ENCODE peak calls at places on chromosomes 16 and 17, in four cellular contexts. D is Peyer's patch; E is naive thymus-derived CD4-positive, alpha-beta T cell; U is neural progenitor cell. J is an unnamed sample.

GRCh38 chr17:65556014-65556909 is 5.2 kb downstream of the AXIN2 start:
- DNase-seq in U (peak; percentile 90), E (peak; percentile 88), D (peak; percentile 93), J (peak; percentile 80)

GRCh38 chr16:58459344-58460218 is 40.4 kb upstream of the NDRG4 start:
- DNase-seq in U (no peak), D (no peak), E (peak; percentile 69), J (no peak)

GRCh38 chr17:73357318-73357717 is 45.5 kb upstream of the CDC42EP4 start:
- DNase-seq in E (no peak), U (no peak), D (no peak), J (peak; percentile 41)

GRCh38 chr16:4866586-4866985 is 19.3 kb downstream of the UBN1 start:
- DNase-seq in U (no peak), D (peak; percentile 42), E (no peak), J (no peak)

GRCh38 chr17:61837175-61838051 is 25.9 kb downstream of the BRIP1 start:
- DNase-seq in U (peak; percentile 74), E (peak; percentile 31), D (peak; percentile 77), J (peak; percentile 24)

GRCh38 chr16:68265078-68265925 is 976 bp downstream of the SLC7A6 start:
- DNase-seq in E (peak; percentile 53), U (peak; percentile 50), D (peak; percentile 78), J (peak; percentile 39)

GRCh38 chr17:65485388-65486299 is 75.8 kb downstream of the AXIN2 start:
- DNase-seq in U (no peak), E (no peak), D (no peak), J (no peak)

GRCh38 chr17:42428141-42428944 is 5.3 kb upstream of the CAVIN1 start:
- DNase-seq in U (peak; percentile 83), E (no peak), D (peak; percentile 77), J (peak; percentile 54)

GRCh38 chr16:8852534-8852933 is 16.3 kb downstream of the CARHSP1 start:
- DNase-seq in D (no peak), U (no peak), E (no peak), J (no peak)

GRCh38 chr17:51372345-51373004 is 112.1 kb downstream of the UTP18 start:
- DNase-seq in U (peak; percentile 19), E (no peak), D (peak; percentile 55), J (no peak)

GRCh38 chr16:55044366-55044975 is 113.8 kb downstream of the IRX5 start:
- DNase-seq in D (no peak), U (no peak), E (no peak), J (no peak)

GRCh38 chr16:79089735-79090284 is 510.7 kb downstream of the MAF start:
- DNase-seq in E (peak; percentile 67), D (peak; percentile 63), U (no peak), J (no peak)

GRCh38 chr16:57266531-57267268 is 17.8 kb downstream of the PLLP start:
- DNase-seq in E (no peak), U (no peak), D (no peak), J (no peak)

DNA sequence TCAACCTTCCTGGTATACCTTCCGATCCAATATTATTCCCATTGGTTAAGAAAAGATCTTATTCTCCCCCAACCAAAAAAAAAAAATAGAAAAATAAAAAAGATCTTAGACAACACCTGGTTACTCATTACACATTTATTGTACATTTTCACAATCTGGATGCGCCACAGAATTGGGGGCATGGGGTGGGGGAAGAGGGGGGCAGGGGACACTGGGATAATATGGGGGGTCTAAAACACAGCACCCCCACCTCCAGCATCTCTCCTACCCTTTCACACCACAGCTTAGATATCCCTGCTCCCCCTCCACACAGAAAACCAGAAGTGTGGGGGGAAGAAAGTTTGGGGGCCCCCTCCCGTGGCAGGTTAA is 3.7 kb downstream of the VAMP2 start:
- DNase-seq in E (no peak), U (no peak), D (no peak), J (no peak)
- H3K4me1 ChIP-seq in E (peaks cover 65% of the 10 kb centered on the region), U (peaks cover 28% of the 10 kb centered on the region), D (peaks cover 5% of the 10 kb centered on the region), J (peaks cover 85% of the 10 kb centered on the region)

GRCh38 chr17:57874434-57875108 is 24.7 kb upstream of the MRPS23 start:
- DNase-seq in U (peak; percentile 88), E (no peak), D (peak; percentile 61), J (peak; percentile 90)
- H3K36me3 ChIP-seq in U (no peaks in the 10 kb centered on the region), E (no peaks in the 10 kb centered on the region), D (no peaks in the 10 kb centered on the region), J (peaks cover under 1% of the 10 kb centered on the region)

GRCh38 chr16:50408001-50408400 is 39.2 kb upstream of the BRD7 start:
- DNase-seq in U (no peak), E (no peak), D (no peak), J (no peak)
- H3K27ac ChIP-seq in U (no peak overlapping the region), E (no peak overlapping the region), D (no peak overlapping the region), J (no peak overlapping the region)

GRCh38 chr17:18320301-18320700 is 5.2 kb downstream of the SMCR8 start:
- DNase-seq in E (no peak), U (no peak), D (no peak), J (no peak)
- H3K4me1 ChIP-seq in E (peaks cover 49% of the 10 kb centered on the region), U (peaks cover 6% of the 10 kb centered on the region), D (no peaks in the 10 kb centered on the region), J (peaks cover 53% of the 10 kb centered on the region)

GRCh38 chr17:34980353-34980680 is at the start of gene LIG3:
- DNase-seq in D (peak; percentile 97), U (peak; percentile 96), E (peak; percentile 95), J (peak; percentile 93)

GRCh38 chr17:34974179-34974578 is 6.1 kb upstream of the LIG3 start:
- DNase-seq in E (no peak), U (no peak), D (no peak), J (no peak)

GRCh38 chr17:34979650-34980352 is 511 bp upstream of the LIG3 start:
- DNase-seq in U (peak; percentile 18), E (no peak), D (no peak), J (no peak)

GRCh38 chr17:34979153-34979552 is 1.2 kb upstream of the LIG3 start:
- DNase-seq in D (no peak), E (no peak), U (no peak), J (no peak)

DNA sequence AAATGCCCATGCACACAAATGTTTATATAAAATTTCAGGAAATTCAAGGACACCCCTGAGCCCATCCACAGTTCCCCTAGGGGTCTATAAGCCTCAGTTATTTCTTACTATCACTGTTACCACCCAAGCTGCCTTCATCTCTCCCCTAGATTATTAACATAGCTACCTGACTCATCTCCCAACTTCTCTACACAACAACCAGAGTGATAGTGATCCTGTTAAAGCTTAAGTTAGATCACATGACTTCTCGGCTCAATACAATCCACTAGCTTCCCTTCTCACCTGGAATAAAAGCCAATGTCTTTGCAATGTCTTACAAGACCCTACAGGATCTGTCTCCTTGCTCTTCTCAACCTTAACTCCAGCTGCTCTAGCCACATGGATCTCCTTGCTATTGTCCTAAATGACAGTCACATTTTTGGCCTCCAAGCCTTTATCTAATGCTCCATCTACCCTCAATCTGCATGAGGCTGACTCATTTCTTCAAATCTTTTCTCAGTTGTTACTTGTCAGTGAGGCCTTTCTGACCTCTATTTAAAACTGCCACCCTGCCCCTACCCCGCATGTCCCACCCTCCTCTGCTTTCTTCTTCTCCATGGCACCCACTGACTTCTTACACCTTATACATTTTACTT is 5.4 kb upstream of the LIG3 start:
- DNase-seq in E (no peak), D (no peak), U (no peak), J (no peak)
- H3K36me3 ChIP-seq in E (no peaks in the 10 kb centered on the region), D (no peaks in the 10 kb centered on the region), U (no peaks in the 10 kb centered on the region), J (no peaks in the 10 kb centered on the region)

GRCh38 chr17:40369923-40370322 is 5.4 kb upstream of the GJD3 start:
- DNase-seq in E (no peak), D (no peak), U (no peak), J (no peak)

GRCh38 chr17:40373999-40374398 is 9.5 kb upstream of the GJD3 start:
- DNase-seq in D (no peak), U (no peak), E (no peak), J (no peak)

GRCh38 chr17:40373324-40373723 is 8.8 kb upstream of the GJD3 start:
- DNase-seq in E (no peak), U (no peak), D (no peak), J (no peak)

GRCh38 chr17:40371261-40371929 is 6.9 kb upstream of the GJD3 start:
- DNase-seq in E (no peak), D (no peak), U (no peak), J (no peak)

DNA sequence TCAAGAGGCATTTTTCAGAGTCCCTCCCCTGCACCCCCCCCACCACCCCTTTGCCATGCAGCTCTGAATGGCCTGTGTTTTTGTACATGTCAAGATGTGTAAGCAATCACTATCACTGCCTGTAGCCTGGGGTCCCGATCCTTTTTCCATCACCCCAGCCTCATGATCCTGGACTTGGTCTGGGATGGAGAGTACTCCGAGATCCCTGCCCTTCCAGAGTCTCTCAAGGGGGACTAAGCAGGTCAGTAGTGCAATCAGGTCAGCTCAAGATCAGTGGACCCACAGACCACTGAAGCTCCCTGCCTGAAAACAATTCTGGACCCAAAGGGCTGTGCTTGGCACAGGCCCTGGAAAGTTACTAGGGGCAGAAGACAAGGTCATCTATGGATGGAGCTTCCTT is 7.5 kb upstream of the GJD3 start:
- DNase-seq in E (no peak), U (no peak), D (no peak), J (no peak)
- H3K27ac ChIP-seq in E (no peak overlapping the region), U (no peak overlapping the region), D (no peak overlapping the region), J (no peak overlapping the region)

DNA sequence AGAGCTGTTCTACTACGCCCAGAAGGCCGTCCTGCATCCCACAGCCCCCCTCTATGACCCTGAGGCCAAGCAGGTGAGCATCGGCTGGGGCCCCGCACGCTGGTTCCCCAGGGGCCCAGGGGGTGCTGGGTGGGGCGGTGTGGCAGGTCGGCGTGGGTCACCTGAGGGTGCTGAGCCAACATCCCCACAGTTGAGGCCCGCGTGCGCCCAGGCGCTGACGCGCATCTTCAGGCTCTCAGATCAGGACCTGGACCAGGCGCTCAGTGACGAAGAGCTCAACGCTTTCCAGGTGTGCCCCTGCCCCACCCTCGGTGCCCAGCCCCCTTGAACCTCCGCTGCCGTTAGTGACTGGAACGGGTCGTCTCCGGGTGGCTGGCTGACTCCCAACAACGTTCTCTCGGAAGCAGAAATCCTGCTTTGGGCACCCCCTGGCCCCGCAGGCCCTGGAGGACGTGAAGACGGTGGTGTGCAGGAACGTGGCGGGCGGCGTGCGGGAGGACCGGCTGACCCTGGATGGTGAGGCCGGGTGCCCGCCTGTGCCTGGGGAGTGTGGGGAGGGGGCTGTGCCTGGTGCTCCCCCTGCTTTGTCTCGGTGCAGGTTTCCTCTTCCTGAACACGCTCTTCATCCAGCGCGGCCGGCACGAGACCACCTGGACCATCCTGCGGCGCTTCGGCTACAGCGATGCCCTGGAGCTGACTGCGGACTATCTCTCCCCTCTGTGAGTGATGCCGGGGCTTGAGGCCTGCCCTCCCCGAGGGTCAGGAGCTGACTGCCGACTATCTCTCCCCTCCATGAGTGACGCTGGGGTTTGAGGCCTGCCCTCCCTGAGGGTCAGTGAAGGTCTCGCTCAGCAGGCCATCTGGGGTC is 2.8 kb downstream of the RHOT2 start:
- DNase-seq in D (no peak), U (no peak), E (no peak), J (no peak)
- H3K4me1 ChIP-seq in D (peaks cover 5% of the 10 kb centered on the region), U (peaks cover 15% of the 10 kb centered on the region), E (peaks cover 12% of the 10 kb centered on the region), J (peaks cover 37% of the 10 kb centered on the region)